ENCODE peak calls at places on chromosomes 3 and 15, in seven cellular contexts. Y, U, B, T, S, I and M are unnamed samples.
A peak's percentile ranks its signal among the peaks of the same experiment; 100 is the strongest.

GRCh38 chr3:195270350-195271115 is 426 bp downstream of the XXYLT1 start:
- DNase-seq in U (no peak), T (no peak), S (peak; percentile 82), I (peak; percentile 55), Y (peak; percentile 87), B (no peak), M (peak; percentile 37)

GRCh38 chr3:194177156-194177555 is 41.2 kb downstream of the HES1 start:
- DNase-seq in B (no peak), T (no peak), I (no peak), U (no peak), Y (no peak), S (no peak), M (no peak)

GRCh38 chr3:113531826-113532697 is at the start of gene SIDT1:
- DNase-seq in Y (peak; percentile 10), T (peak; percentile 28), U (peak; percentile 68), I (no peak), S (peak; percentile 79), B (no peak), M (peak; percentile 20)

GRCh38 chr15:71203573-71204444 is 88.5 kb downstream of the THSD4 start:
- DNase-seq in I (no peak), Y (peak; percentile 54), U (no peak), S (no peak), B (no peak), T (no peak), M (no peak)

GRCh38 chr3:129535075-129535474 is 6.6 kb downstream of the RHO start:
- DNase-seq in Y (no peak), T (no peak), B (no peak), U (no peak), S (no peak), I (no peak), M (no peak)

GRCh38 chr15:77179541-77179998 is 108.7 kb upstream of the TSPAN3 start:
- DNase-seq in Y (no peak), B (no peak), T (no peak), S (peak; percentile 40), I (no peak), U (no peak), M (no peak)

GRCh38 chr15:101043011-101043410 is 123.9 kb downstream of the LRRK1 start:
- DNase-seq in T (no peak), I (no peak), B (no peak), Y (no peak), U (peak; percentile 32), S (no peak), M (no peak)

GRCh38 chr15:70234256-70234965 is 136.7 kb upstream of the TLE3 start:
- DNase-seq in I (no peak), S (no peak), U (no peak), T (no peak), B (no peak), Y (no peak), M (no peak)

GRCh38 chr3:27714692-27715453 is 7.2 kb downstream of the EOMES start:
- DNase-seq in I (no peak), Y (peak; percentile 96), U (no peak), B (no peak), T (no peak), S (no peak), M (no peak)

GRCh38 chr15:31311735-31312134 is 14.9 kb upstream of the KLF13 start:
- DNase-seq in I (no peak), U (peak; percentile 31), T (no peak), Y (no peak), S (no peak), B (no peak), M (peak; percentile 6)

GRCh38 chr3:114420072-114420471 is 126.2 kb downstream of the TIGIT start:
- DNase-seq in I (no peak), B (no peak), T (no peak), S (no peak), U (no peak), Y (no peak), M (no peak)

GRCh38 chr3:13853978-13854296 is 25.9 kb downstream of the WNT7A start:
- DNase-seq in B (no peak), U (peak; percentile 76), I (no peak), S (no peak), Y (peak; percentile 71), T (no peak), M (no peak)

GRCh38 chr15:101011582-101011981 is 92.4 kb downstream of the LRRK1 start:
- DNase-seq in T (no peak), S (no peak), I (no peak), U (no peak), B (no peak), Y (no peak), M (no peak)

GRCh38 chr3:28726840-28727239 is 378.2 kb upstream of the AZI2 start:
- DNase-seq in U (no peak), B (no peak), S (peak; percentile 32), I (peak; percentile 34), T (no peak), Y (peak; percentile 86), M (peak; percentile 59)

GRCh38 chr3:73542127-73542526 is 82.6 kb downstream of the PDZRN3 start:
- DNase-seq in Y (peak; percentile 73), T (no peak), I (no peak), U (no peak), S (no peak), B (no peak), M (no peak)

GRCh38 chr3:33808559-33808958 is 10.1 kb downstream of the PDCD6IP start:
- DNase-seq in S (no peak), Y (no peak), I (no peak), T (no peak), B (no peak), U (no peak), M (no peak)

GRCh38 chr3:150588027-150588830 is 14.9 kb upstream of the SELENOT start:
- DNase-seq in Y (peak; percentile 53), I (no peak), T (no peak), B (no peak), U (no peak), S (no peak), M (no peak)

GRCh38 chr3:5442106-5442785 is 254.7 kb downstream of the EDEM1 start:
- DNase-seq in T (no peak), B (no peak), I (no peak), U (no peak), Y (no peak), S (no peak), M (no peak)

GRCh38 chr15:71116366-71116765 is 1.1 kb downstream of the THSD4 start:
- DNase-seq in Y (no peak), S (no peak), T (no peak), B (no peak), U (no peak), I (no peak), M (no peak)

GRCh38 chr15:99315636-99316035 is 64.4 kb downstream of the LRRC28 start:
- DNase-seq in I (no peak), B (no peak), U (no peak), T (no peak), Y (peak; percentile 76), S (no peak), M (no peak)

GRCh38 chr3:161863775-161864174 is 367.2 kb downstream of the OTOL1 start:
- DNase-seq in T (no peak), I (no peak), S (no peak), B (no peak), Y (no peak), U (no peak), M (no peak)

GRCh38 chr3:178244653-178245384 is 291.4 kb upstream of the KCNMB2 start:
- DNase-seq in U (no peak), I (no peak), S (no peak), Y (no peak), B (no peak), T (no peak), M (no peak)

GRCh38 chr3:30752961-30753360 is 141.5 kb downstream of the GADL1 start:
- DNase-seq in T (no peak), I (peak; percentile 30), U (peak; percentile 52), Y (no peak), S (no peak), B (no peak), M (no peak)

GRCh38 chr3:102020670-102021069 is 171.4 kb downstream of the NFKBIZ start:
- DNase-seq in B (no peak), Y (no peak), I (no peak), S (no peak), U (no peak), T (no peak), M (no peak)